ENCODE peak calls at places on chromosomes 7 and 10, in nine cellular contexts. One of them, this sample, is unnamed.

GRCh38 chr10:12194752-12195271 is 879 bp downstream of the NUDT5 start:
- DNase-seq in gastrocnemius medialis: no peak
- DNase-seq in CD8-positive, alpha-beta T cell: peak; percentile 34
- DNase-seq in lower lobe of right lung: peak; percentile 82
- DNase-seq in ovary: peak; percentile 56
- DNase-seq in Peyer's patch: peak; percentile 31
- DNase-seq in esophagus squamous epithelium: no peak
- DNase-seq in endothelial cell of umbilical vein: peak; percentile 50
- DNase-seq in body of pancreas: peak; percentile 49
- DNase-seq in this sample: peak; percentile 45

GRCh38 chr10:5888352-5888751 is 1.3 kb downstream of the ANKRD16 start:
- DNase-seq in endothelial cell of umbilical vein: peak; percentile 37
- DNase-seq in esophagus squamous epithelium: no peak
- DNase-seq in body of pancreas: no peak
- DNase-seq in gastrocnemius medialis: no peak
- DNase-seq in lower lobe of right lung: no peak
- DNase-seq in Peyer's patch: no peak
- DNase-seq in ovary: no peak
- DNase-seq in CD8-positive, alpha-beta T cell: no peak
- DNase-seq in this sample: no peak

GRCh38 chr10:26780793-26781601 is 79.8 kb downstream of the ABI1 start:
- DNase-seq in endothelial cell of umbilical vein: no peak
- DNase-seq in Peyer's patch: peak; percentile 59
- DNase-seq in CD8-positive, alpha-beta T cell: no peak
- DNase-seq in esophagus squamous epithelium: no peak
- DNase-seq in ovary: no peak
- DNase-seq in lower lobe of right lung: no peak
- DNase-seq in gastrocnemius medialis: peak; percentile 3
- DNase-seq in body of pancreas: no peak
- DNase-seq in this sample: peak; percentile 2

GRCh38 chr7:157529768-157530560 is 193.2 kb downstream of the DNAJB6 start:
- DNase-seq in CD8-positive, alpha-beta T cell: peak; percentile 5
- DNase-seq in lower lobe of right lung: peak; percentile 27
- DNase-seq in body of pancreas: no peak
- DNase-seq in endothelial cell of umbilical vein: no peak
- DNase-seq in Peyer's patch: no peak
- DNase-seq in ovary: peak; percentile 4
- DNase-seq in gastrocnemius medialis: no peak
- DNase-seq in esophagus squamous epithelium: no peak
- DNase-seq in this sample: no peak

GRCh38 chr7:36227223-36227622 is 74.2 kb downstream of the EEPD1 start:
- DNase-seq in esophagus squamous epithelium: no peak
- DNase-seq in gastrocnemius medialis: peak; percentile 40
- DNase-seq in ovary: peak; percentile 80
- DNase-seq in endothelial cell of umbilical vein: no peak
- DNase-seq in Peyer's patch: no peak
- DNase-seq in body of pancreas: no peak
- DNase-seq in CD8-positive, alpha-beta T cell: no peak
- DNase-seq in lower lobe of right lung: no peak
- DNase-seq in this sample: no peak

GRCh38 chr10:1007583-1007982 is 18.1 kb downstream of the IDI2 start:
- DNase-seq in esophagus squamous epithelium: no peak
- DNase-seq in CD8-positive, alpha-beta T cell: no peak
- DNase-seq in ovary: no peak
- DNase-seq in gastrocnemius medialis: no peak
- DNase-seq in body of pancreas: no peak
- DNase-seq in Peyer's patch: no peak
- DNase-seq in lower lobe of right lung: no peak
- DNase-seq in endothelial cell of umbilical vein: no peak
- DNase-seq in this sample: no peak

GRCh38 chr10:15255961-15256360 is 87.5 kb upstream of the NMT2 start:
- DNase-seq in esophagus squamous epithelium: no peak
- DNase-seq in ovary: no peak
- DNase-seq in Peyer's patch: no peak
- DNase-seq in body of pancreas: no peak
- DNase-seq in CD8-positive, alpha-beta T cell: no peak
- DNase-seq in gastrocnemius medialis: no peak
- DNase-seq in lower lobe of right lung: no peak
- DNase-seq in endothelial cell of umbilical vein: no peak
- DNase-seq in this sample: no peak

GRCh38 chr10:132687893-132688579 is 97.9 kb downstream of the NKX6-2 start:
- DNase-seq in gastrocnemius medialis: no peak
- DNase-seq in Peyer's patch: no peak
- DNase-seq in endothelial cell of umbilical vein: no peak
- DNase-seq in esophagus squamous epithelium: no peak
- DNase-seq in lower lobe of right lung: peak; percentile 14
- DNase-seq in body of pancreas: no peak
- DNase-seq in ovary: peak; percentile 17
- DNase-seq in CD8-positive, alpha-beta T cell: no peak
- DNase-seq in this sample: no peak

GRCh38 chr10:62017141-62017870 is 115.8 kb downstream of the ARID5B start:
- DNase-seq in lower lobe of right lung: no peak
- DNase-seq in Peyer's patch: no peak
- DNase-seq in esophagus squamous epithelium: no peak
- DNase-seq in body of pancreas: no peak
- DNase-seq in endothelial cell of umbilical vein: no peak
- DNase-seq in gastrocnemius medialis: no peak
- DNase-seq in CD8-positive, alpha-beta T cell: no peak
- DNase-seq in ovary: no peak
- DNase-seq in this sample: no peak

GRCh38 chr10:132462463-132463332 is 65.7 kb downstream of the PWWP2B start:
- DNase-seq in gastrocnemius medialis: no peak
- DNase-seq in endothelial cell of umbilical vein: no peak
- DNase-seq in esophagus squamous epithelium: no peak
- DNase-seq in lower lobe of right lung: peak; percentile 46
- DNase-seq in ovary: no peak
- DNase-seq in body of pancreas: no peak
- DNase-seq in CD8-positive, alpha-beta T cell: no peak
- DNase-seq in Peyer's patch: no peak
- DNase-seq in this sample: no peak

GRCh38 chr7:154795437-154795836 is 207.5 kb downstream of the PAXIP1 start:
- DNase-seq in endothelial cell of umbilical vein: no peak
- DNase-seq in gastrocnemius medialis: no peak
- DNase-seq in body of pancreas: no peak
- DNase-seq in CD8-positive, alpha-beta T cell: no peak
- DNase-seq in esophagus squamous epithelium: no peak
- DNase-seq in lower lobe of right lung: no peak
- DNase-seq in ovary: no peak
- DNase-seq in Peyer's patch: no peak
- DNase-seq in this sample: no peak

GRCh38 chr10:1369197-1369596 is 313.0 kb downstream of the WDR37 start:
- DNase-seq in CD8-positive, alpha-beta T cell: no peak
- DNase-seq in ovary: no peak
- DNase-seq in Peyer's patch: no peak
- DNase-seq in lower lobe of right lung: no peak
- DNase-seq in gastrocnemius medialis: no peak
- DNase-seq in body of pancreas: no peak
- DNase-seq in endothelial cell of umbilical vein: no peak
- DNase-seq in esophagus squamous epithelium: no peak
- DNase-seq in this sample: no peak

GRCh38 chr10:69449841-69450240 is 1.4 kb upstream of the TSPAN15 start:
- DNase-seq in body of pancreas: peak; percentile 75
- DNase-seq in gastrocnemius medialis: peak; percentile 46
- DNase-seq in lower lobe of right lung: peak; percentile 61
- DNase-seq in endothelial cell of umbilical vein: peak; percentile 76
- DNase-seq in CD8-positive, alpha-beta T cell: peak; percentile 42
- DNase-seq in esophagus squamous epithelium: no peak
- DNase-seq in Peyer's patch: peak; percentile 42
- DNase-seq in ovary: no peak
- DNase-seq in this sample: peak; percentile 52

GRCh38 chr7:522071-522937 is 2.7 kb upstream of the PDGFA start:
- DNase-seq in endothelial cell of umbilical vein: peak; percentile 52
- DNase-seq in CD8-positive, alpha-beta T cell: no peak
- DNase-seq in ovary: peak; percentile 69
- DNase-seq in esophagus squamous epithelium: no peak
- DNase-seq in body of pancreas: peak; percentile 87
- DNase-seq in lower lobe of right lung: no peak
- DNase-seq in gastrocnemius medialis: peak; percentile 55
- DNase-seq in Peyer's patch: peak; percentile 46
- DNase-seq in this sample: peak; percentile 38

GRCh38 chr7:19587291-19587690 is 121.5 kb downstream of the POLR1F start:
- DNase-seq in gastrocnemius medialis: no peak
- DNase-seq in body of pancreas: no peak
- DNase-seq in ovary: no peak
- DNase-seq in lower lobe of right lung: no peak
- DNase-seq in esophagus squamous epithelium: no peak
- DNase-seq in CD8-positive, alpha-beta T cell: no peak
- DNase-seq in Peyer's patch: no peak
- DNase-seq in endothelial cell of umbilical vein: no peak
- DNase-seq in this sample: peak; percentile 4

GRCh38 chr7:108403597-108404217 is 52.5 kb downstream of the NRCAM start:
- DNase-seq in ovary: no peak
- DNase-seq in body of pancreas: no peak
- DNase-seq in esophagus squamous epithelium: no peak
- DNase-seq in endothelial cell of umbilical vein: no peak
- DNase-seq in lower lobe of right lung: no peak
- DNase-seq in CD8-positive, alpha-beta T cell: no peak
- DNase-seq in gastrocnemius medialis: no peak
- DNase-seq in Peyer's patch: no peak
- DNase-seq in this sample: no peak
- H3K4me1 ChIP-seq in ovary: no peaks in the 10 kb centered on the region
- H3K4me1 ChIP-seq in body of pancreas: peaks cover 46% of the 10 kb centered on the region
- H3K4me1 ChIP-seq in esophagus squamous epithelium: peaks cover 16% of the 10 kb centered on the region
- H3K4me1 ChIP-seq in endothelial cell of umbilical vein: peaks cover 14% of the 10 kb centered on the region
- H3K4me1 ChIP-seq in lower lobe of right lung: no peaks in the 10 kb centered on the region
- H3K4me1 ChIP-seq in CD8-positive, alpha-beta T cell: no peaks in the 10 kb centered on the region
- H3K4me1 ChIP-seq in gastrocnemius medialis: no peaks in the 10 kb centered on the region
- H3K4me1 ChIP-seq in Peyer's patch: no peaks in the 10 kb centered on the region
- H3K4me1 ChIP-seq in this sample: peaks cover 47% of the 10 kb centered on the region

DNA sequence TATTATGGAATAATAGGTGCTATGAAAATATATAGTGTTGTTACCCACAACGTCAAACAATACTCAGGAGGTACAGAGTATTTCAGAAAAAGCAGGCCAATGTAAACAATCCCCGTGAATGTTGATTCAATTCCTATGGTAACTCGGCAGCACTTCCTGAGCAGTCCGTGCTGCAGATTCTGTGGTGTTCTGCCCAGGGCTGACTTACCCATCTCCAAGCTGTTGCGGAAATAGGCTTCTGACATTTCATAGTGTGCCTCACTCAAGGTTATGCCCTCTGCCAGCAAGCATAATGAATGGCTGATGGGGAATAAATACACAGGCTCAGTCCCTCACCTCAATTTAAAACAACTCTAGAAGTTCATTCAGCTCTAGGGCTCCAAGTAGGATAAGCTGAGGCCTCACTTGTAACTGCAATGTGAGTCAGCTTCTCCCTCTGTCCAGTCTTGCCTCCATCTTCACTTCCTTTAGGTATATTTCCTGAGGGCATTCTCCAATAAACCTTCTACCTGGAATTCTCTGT is 177.6 kb downstream of the GNAI1 start:
- DNase-seq in lower lobe of right lung: no peak
- DNase-seq in endothelial cell of umbilical vein: peak; percentile 97
- DNase-seq in CD8-positive, alpha-beta T cell: no peak
- DNase-seq in Peyer's patch: no peak
- DNase-seq in esophagus squamous epithelium: no peak
- DNase-seq in body of pancreas: peak; percentile 32
- DNase-seq in gastrocnemius medialis: no peak
- DNase-seq in ovary: no peak
- DNase-seq in this sample: no peak
- TF ChIP-seq CTCF in lower lobe of right lung: no peak
- TF ChIP-seq CTCF in endothelial cell of umbilical vein: no peak
- TF ChIP-seq CTCF in CD8-positive, alpha-beta T cell: no peak
- TF ChIP-seq CTCF in Peyer's patch: no peak
- TF ChIP-seq CTCF in esophagus squamous epithelium: no peak
- TF ChIP-seq CTCF in body of pancreas: no peak
- TF ChIP-seq CTCF in gastrocnemius medialis: no peak
- TF ChIP-seq CTCF in ovary: no peak
- TF ChIP-seq CTCF in this sample: no peak

DNA sequence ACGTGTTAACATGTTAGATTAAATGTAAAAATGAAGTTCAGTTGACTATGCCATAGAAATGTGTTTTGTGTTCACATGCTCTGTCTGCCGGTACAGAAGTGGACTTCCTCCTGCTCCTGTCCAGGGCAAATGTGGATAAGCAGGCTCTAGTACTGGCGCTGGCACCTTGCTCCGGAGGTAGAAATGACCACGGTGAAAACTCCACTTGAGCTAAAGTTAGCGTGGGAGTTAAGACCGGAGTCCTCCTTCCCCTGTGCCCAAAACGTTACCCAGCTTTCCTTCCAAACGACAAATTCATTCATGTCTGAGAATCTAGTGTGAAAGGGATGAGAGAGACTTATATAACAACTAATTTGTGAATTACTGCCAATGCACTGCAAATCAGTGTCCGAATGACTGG is 35.0 kb upstream of the ATP6V0A4 start:
- DNase-seq in gastrocnemius medialis: no peak
- DNase-seq in ovary: no peak
- DNase-seq in Peyer's patch: no peak
- DNase-seq in endothelial cell of umbilical vein: no peak
- DNase-seq in lower lobe of right lung: no peak
- DNase-seq in body of pancreas: no peak
- DNase-seq in esophagus squamous epithelium: no peak
- DNase-seq in CD8-positive, alpha-beta T cell: no peak
- DNase-seq in this sample: no peak
- H3K27ac ChIP-seq in gastrocnemius medialis: no peak overlapping the region
- H3K27ac ChIP-seq in ovary: no peak overlapping the region
- H3K27ac ChIP-seq in Peyer's patch: no peak overlapping the region
- H3K27ac ChIP-seq in endothelial cell of umbilical vein: no peak overlapping the region
- H3K27ac ChIP-seq in lower lobe of right lung: no peak overlapping the region
- H3K27ac ChIP-seq in body of pancreas: no peak overlapping the region
- H3K27ac ChIP-seq in esophagus squamous epithelium: no peak overlapping the region
- H3K27ac ChIP-seq in CD8-positive, alpha-beta T cell: no peak overlapping the region
- H3K27ac ChIP-seq in this sample: no peak overlapping the region

GRCh38 chr7:6590645-6591110 is 857 bp downstream of the INTS15 start:
- DNase-seq in CD8-positive, alpha-beta T cell: no peak
- DNase-seq in ovary: no peak
- DNase-seq in endothelial cell of umbilical vein: no peak
- DNase-seq in lower lobe of right lung: no peak
- DNase-seq in body of pancreas: no peak
- DNase-seq in esophagus squamous epithelium: no peak
- DNase-seq in Peyer's patch: no peak
- DNase-seq in gastrocnemius medialis: no peak
- DNase-seq in this sample: no peak

GRCh38 chr7:6589151-6589828 is 531 bp upstream of the INTS15 start:
- DNase-seq in gastrocnemius medialis: no peak
- DNase-seq in esophagus squamous epithelium: no peak
- DNase-seq in body of pancreas: no peak
- DNase-seq in ovary: no peak
- DNase-seq in lower lobe of right lung: no peak
- DNase-seq in Peyer's patch: no peak
- DNase-seq in CD8-positive, alpha-beta T cell: no peak
- DNase-seq in endothelial cell of umbilical vein: no peak
- DNase-seq in this sample: no peak

GRCh38 chr7:6589829-6590644 is at the start of gene INTS15:
- DNase-seq in endothelial cell of umbilical vein: peak; percentile 70
- DNase-seq in gastrocnemius medialis: peak; percentile 18
- DNase-seq in ovary: peak; percentile 89
- DNase-seq in Peyer's patch: peak; percentile 71
- DNase-seq in lower lobe of right lung: peak; percentile 85
- DNase-seq in body of pancreas: peak; percentile 85
- DNase-seq in esophagus squamous epithelium: no peak
- DNase-seq in CD8-positive, alpha-beta T cell: peak; percentile 79
- DNase-seq in this sample: peak; percentile 88

DNA sequence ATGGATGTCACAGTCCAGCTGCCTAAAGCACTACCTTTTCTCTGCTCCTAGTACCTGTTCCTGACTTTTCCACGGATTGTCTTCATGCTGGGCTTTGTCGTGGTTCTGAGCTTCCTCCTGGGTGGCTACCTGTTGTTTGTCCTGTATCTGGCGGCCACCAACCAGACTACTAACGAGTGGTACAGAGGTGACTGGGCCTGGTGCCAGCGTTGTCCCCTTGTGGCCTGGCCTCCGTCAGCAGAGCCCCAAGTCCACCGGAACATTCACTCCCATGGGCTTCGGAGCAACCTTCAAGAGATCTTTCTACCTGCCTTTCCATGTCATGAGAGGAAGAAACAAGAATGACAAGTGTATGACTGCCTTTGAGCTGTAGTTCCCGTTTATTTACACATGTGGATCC is 1.3 kb upstream of the INTS15 start:
- DNase-seq in CD8-positive, alpha-beta T cell: no peak
- DNase-seq in lower lobe of right lung: no peak
- DNase-seq in gastrocnemius medialis: no peak
- DNase-seq in Peyer's patch: no peak
- DNase-seq in endothelial cell of umbilical vein: no peak
- DNase-seq in ovary: peak; percentile 49
- DNase-seq in body of pancreas: peak; percentile 17
- DNase-seq in esophagus squamous epithelium: no peak
- DNase-seq in this sample: no peak
- H3K4me1 ChIP-seq in CD8-positive, alpha-beta T cell: peaks cover 24% of the 10 kb centered on the region
- H3K4me1 ChIP-seq in lower lobe of right lung: peaks cover 17% of the 10 kb centered on the region
- H3K4me1 ChIP-seq in gastrocnemius medialis: peaks cover 15% of the 10 kb centered on the region
- H3K4me1 ChIP-seq in Peyer's patch: no peaks in the 10 kb centered on the region
- H3K4me1 ChIP-seq in endothelial cell of umbilical vein: peaks cover 12% of the 10 kb centered on the region
- H3K4me1 ChIP-seq in ovary: no peaks in the 10 kb centered on the region
- H3K4me1 ChIP-seq in body of pancreas: peaks cover 19% of the 10 kb centered on the region
- H3K4me1 ChIP-seq in esophagus squamous epithelium: peaks cover 15% of the 10 kb centered on the region
- H3K4me1 ChIP-seq in this sample: peaks cover 2% of the 10 kb centered on the region

This sample was measured in A673.